ENCODE peak calls at places on chromosomes 16 and 17, in seven cellular contexts. X, P, I, M, T, U and C are unnamed samples.

GRCh38 chr16:2005646-2006045 is 4.0 kb downstream of the ZNF598 start:
- DNase-seq in X (no peak), P (no peak), I (no peak), M (no peak), T (no peak), U (no peak), C (no peak)

GRCh38 chr16:72783716-72784320 is 264.1 kb downstream of the ZFHX3 start:
- DNase-seq in X (no peak), P (no peak), I (no peak), M (no peak), T (no peak), U (peak; percentile 10), C (no peak)

GRCh38 chr17:38735161-38735997 is 5.2 kb downstream of the CISD3 start:
- DNase-seq in X (peak; percentile 78), P (peak; percentile 64), I (peak; percentile 66), M (peak; percentile 93), T (peak; percentile 62), U (no peak), C (peak; percentile 72)

GRCh38 chr17:33745047-33745783 is 452.1 kb upstream of the ASIC2 start:
- DNase-seq in X (no peak), P (no peak), I (no peak), M (no peak), T (no peak), U (no peak), C (no peak)

GRCh38 chr17:28665994-28666393 is 4.0 kb downstream of the SUPT6H start:
- DNase-seq in X (no peak), P (no peak), I (no peak), M (no peak), T (no peak), U (no peak), C (no peak)

GRCh38 chr17:19250421-19251141 is 13.4 kb downstream of the EPN2 start:
- DNase-seq in X (peak; percentile 87), P (no peak), I (no peak), M (no peak), T (no peak), U (no peak), C (peak; percentile 85)

GRCh38 chr17:15651583-15652110 is 32.1 kb upstream of the FBXW10B start:
- DNase-seq in X (peak; percentile 95), P (peak; percentile 92), I (peak; percentile 98), M (peak; percentile 96), T (peak; percentile 91), U (peak; percentile 95), C (peak; percentile 76)

GRCh38 chr17:40283662-40284061 is 4.0 kb upstream of the CDC6 start:
- DNase-seq in X (no peak), P (peak; percentile 94), I (no peak), M (peak; percentile 46), T (no peak), U (no peak), C (no peak)

GRCh38 chr17:50460831-50461526 is 7.7 kb downstream of the CHAD start:
- DNase-seq in X (no peak), P (no peak), I (no peak), M (no peak), T (no peak), U (no peak), C (no peak)

GRCh38 chr17:58330997-58331814 is 2.6 kb upstream of the TSPOAP1 start:
- DNase-seq in X (no peak), P (no peak), I (peak; percentile 77), M (no peak), T (no peak), U (no peak), C (no peak)

GRCh38 chr17:69286257-69286656 is 40.7 kb downstream of the ABCA5 start:
- DNase-seq in X (no peak), P (peak; percentile 27), I (no peak), M (no peak), T (no peak), U (no peak), C (no peak)

GRCh38 chr16:60123387-60124023 is 1389.4 kb upstream of the GOT2 start:
- DNase-seq in X (no peak), P (no peak), I (no peak), M (no peak), T (no peak), U (no peak), C (no peak)

GRCh38 chr17:66514227-66514806 is 211.9 kb downstream of the PRKCA start:
- DNase-seq in X (no peak), P (no peak), I (no peak), M (no peak), T (no peak), U (no peak), C (no peak)

GRCh38 chr16:81946206-81946605 is 65.1 kb downstream of the SDR42E1 start:
- DNase-seq in X (no peak), P (no peak), I (no peak), M (no peak), T (no peak), U (peak; percentile 68), C (no peak)

GRCh38 chr16:53007095-53007494 is 45.6 kb downstream of the CHD9NB start:
- DNase-seq in X (no peak), P (no peak), I (no peak), M (no peak), T (no peak), U (no peak), C (no peak)

GRCh38 chr16:56425439-56425832 is at the start of gene AMFR:
- DNase-seq in X (peak; percentile 82), P (peak; percentile 78), I (peak; percentile 61), M (peak; percentile 75), T (peak; percentile 67), U (no peak), C (peak; percentile 25)

GRCh38 chr16:50680556-50680893 is 587 bp downstream of the SNX20 start:
- DNase-seq in X (peak; percentile 20), P (no peak), I (no peak), M (no peak), T (no peak), U (no peak), C (no peak)

GRCh38 chr16:50677351-50677750 is 3.8 kb downstream of the SNX20 start:
- DNase-seq in X (peak; percentile 37), P (no peak), I (no peak), M (no peak), T (no peak), U (no peak), C (no peak)

GRCh38 chr16:50680907-50681885 is at the start of gene SNX20:
- DNase-seq in X (peak; percentile 67), P (no peak), I (peak; percentile 76), M (no peak), T (no peak), U (no peak), C (no peak)

GRCh38 chr16:50679676-50680555 is 1.2 kb downstream of the SNX20 start:
- DNase-seq in X (peak; percentile 10), P (no peak), I (no peak), M (no peak), T (no peak), U (no peak), C (no peak)

DNA sequence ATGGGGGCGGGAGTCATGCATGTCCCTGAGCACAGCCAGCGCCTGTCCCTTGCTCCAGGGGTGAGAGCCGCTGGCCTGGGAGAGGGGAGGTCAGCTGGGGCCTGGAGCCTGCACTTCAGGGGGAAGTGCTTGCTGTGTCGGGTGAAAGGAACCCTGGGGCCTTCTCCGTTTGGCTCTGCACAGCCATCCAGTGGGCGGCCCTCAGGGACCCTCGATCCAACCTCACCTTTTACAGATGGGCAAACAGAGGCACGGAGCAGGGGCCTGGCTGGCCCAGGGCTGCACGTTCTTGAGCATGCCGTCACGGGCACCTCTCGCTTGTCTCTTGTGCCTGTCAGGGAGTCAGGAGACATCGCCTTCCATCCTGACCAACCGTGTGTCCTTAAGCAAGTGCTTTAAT is 1.8 kb downstream of the SNX20 start:
- DNase-seq in X (peak; percentile 65), P (no peak), I (no peak), M (no peak), T (no peak), U (no peak), C (no peak)
- H3K27ac ChIP-seq in X (no peak overlapping the region), P (no peak overlapping the region), I (peak overlapping the region; percentile 31), M (no peak overlapping the region), T (no peak overlapping the region), U (no peak overlapping the region), C (no peak overlapping the region)

GRCh38 chr16:13483121-13483520 is 436.8 kb upstream of the ERCC4 start:
- DNase-seq in X (no peak), P (no peak), I (no peak), M (no peak), T (no peak), U (no peak), C (no peak)

GRCh38 chr16:13479549-13479948 is 440.4 kb upstream of the ERCC4 start:
- DNase-seq in X (no peak), P (no peak), I (no peak), M (no peak), T (no peak), U (no peak), C (no peak)

GRCh38 chr16:13478991-13479390 is 441.0 kb upstream of the ERCC4 start:
- DNase-seq in X (no peak), P (no peak), I (no peak), M (no peak), T (no peak), U (no peak), C (no peak)

DNA sequence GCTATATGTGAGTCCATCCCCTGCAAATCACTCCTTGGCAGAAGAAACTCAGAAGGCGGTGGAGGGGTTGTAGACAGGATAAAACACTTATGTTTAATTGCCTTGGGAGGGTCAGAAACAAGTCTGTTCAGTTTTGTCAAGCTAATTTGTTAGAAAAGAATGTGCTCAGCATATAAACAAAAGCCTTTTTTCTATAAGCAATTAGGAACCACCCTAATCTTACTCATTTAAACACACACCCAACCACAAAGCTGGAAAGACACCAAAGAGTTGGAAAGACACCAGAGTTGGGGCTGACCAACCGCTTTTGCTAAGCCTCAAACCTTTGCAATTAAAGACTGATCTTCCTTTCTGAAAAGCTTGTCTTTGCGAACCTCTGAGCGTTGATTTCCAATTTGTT is 439.2 kb upstream of the ERCC4 start:
- DNase-seq in X (no peak), P (peak; percentile 4), I (no peak), M (no peak), T (no peak), U (no peak), C (no peak)
- H3K27ac ChIP-seq in X (no peak overlapping the region), P (no peak overlapping the region), I (no peak overlapping the region), M (no peak overlapping the region), T (no peak overlapping the region), U (no peak overlapping the region), C (no peak overlapping the region)

GRCh38 chr17:79224476-79224875 is 149.9 kb downstream of the ENGASE start:
- DNase-seq in X (no peak), P (no peak), I (no peak), M (no peak), T (no peak), U (no peak), C (no peak)

GRCh38 chr17:79223471-79223870 is 148.8 kb downstream of the ENGASE start:
- DNase-seq in X (no peak), P (no peak), I (no peak), M (no peak), T (no peak), U (no peak), C (no peak)

GRCh38 chr17:79224903-79225302 is 150.3 kb downstream of the ENGASE start:
- DNase-seq in X (no peak), P (no peak), I (no peak), M (no peak), T (no peak), U (no peak), C (no peak)

GRCh38 chr17:79223953-79224352 is 149.3 kb downstream of the ENGASE start:
- DNase-seq in X (no peak), P (no peak), I (no peak), M (no peak), T (no peak), U (no peak), C (no peak)

GRCh38 chr17:79226037-79226436 is 151.4 kb downstream of the ENGASE start:
- DNase-seq in X (no peak), P (no peak), I (no peak), M (no peak), T (no peak), U (no peak), C (no peak)
- H3K27ac ChIP-seq in X (no peak overlapping the region), P (peak overlapping the region; percentile 99), I (no peak overlapping the region), M (no peak overlapping the region), T (no peak overlapping the region), U (no peak overlapping the region), C (no peak overlapping the region)

GRCh38 chr16:83912152-83912948 is 13.4 kb downstream of the MLYCD start:
- DNase-seq in X (no peak), P (no peak), I (no peak), M (no peak), T (no peak), U (no peak), C (no peak)
- H3K27ac ChIP-seq in X (no peak overlapping the region), P (no peak overlapping the region), I (peak overlapping the region; percentile 64), M (no peak overlapping the region), T (no peak overlapping the region), U (peak overlapping the region; percentile 82), C (no peak overlapping the region)